ENCODE peak calls at places on chromosomes 1 and 21, in eight cellular contexts. A is progenitor cell of endocrine pancreas, P is HT1080, F is head of caudate nucleus, O is fibroblast of lung, S is HFF-Myc, L is fibroblast of pulmonary artery, X is KBM-7. U is an unnamed sample.

GRCh38 chr1:160675641-160676410 is 29.0 kb upstream of the SLAMF1 start:
- DNase-seq in A (peak), P (peak), L (peak), O (peak), F (peak), S (peak), X (peak), U (peak)

GRCh38 chr1:63000508-63000907 is 216.6 kb downstream of the ATG4C start:
- DNase-seq in X (no peak), A (no peak), F (no peak), P (no peak), O (no peak), L (no peak), S (no peak), U (no peak)

GRCh38 chr1:197944485-197944884 is 27.3 kb downstream of the LHX9 start:
- DNase-seq in X (no peak), L (no peak), O (no peak), F (no peak), P (no peak), A (no peak), S (no peak), U (no peak)

GRCh38 chr1:150364231-150365003 is 470 bp downstream of the RPRD2 start:
- DNase-seq in P (peak), S (no peak), O (peak), F (peak), X (peak), L (peak), A (peak), U (peak)

GRCh38 chr1:5745776-5746610 is 246.2 kb downstream of the NPHP4 start:
- DNase-seq in L (peak), A (peak), F (peak), S (no peak), P (peak), X (peak), O (peak), U (peak)

GRCh38 chr1:21673277-21673780 is 4.2 kb upstream of the RAP1GAP start:
- DNase-seq in L (peak), O (peak), S (peak), P (no peak), X (peak), A (no peak), F (no peak), U (no peak)

GRCh38 chr1:173405281-173405680 is 71.9 kb upstream of the PRDX6 start:
- DNase-seq in X (no peak), P (no peak), L (no peak), F (no peak), O (no peak), S (no peak), A (no peak), U (no peak)

GRCh38 chr1:167357305-167357704 is 136.6 kb downstream of the POU2F1 start:
- DNase-seq in S (no peak), P (no peak), O (no peak), X (no peak), L (no peak), F (no peak), A (no peak), U (no peak)

GRCh38 chr1:167373398-167373797 is 144.9 kb downstream of the CD247 start:
- DNase-seq in P (no peak), O (peak), X (no peak), F (no peak), S (no peak), A (no peak), L (peak), U (no peak)

GRCh38 chr21:42031816-42032215 is 21.7 kb upstream of the ZBTB21 start:
- DNase-seq in A (no peak), L (no peak), P (no peak), F (no peak), X (no peak), S (no peak), O (no peak), U (no peak)

GRCh38 chr1:202613571-202613970 is 96.7 kb downstream of the SYT2 start:
- DNase-seq in O (no peak), A (no peak), P (no peak), S (no peak), X (no peak), L (no peak), F (no peak), U (no peak)

GRCh38 chr1:214540324-214540723 is 11.1 kb downstream of the PTPN14 start:
- DNase-seq in A (no peak), P (no peak), F (no peak), L (no peak), O (no peak), S (no peak), X (no peak), U (no peak)

GRCh38 chr1:54611621-54612020 is 11.7 kb downstream of the FAM151A start:
- DNase-seq in X (no peak), O (no peak), A (no peak), S (no peak), F (no peak), P (no peak), L (no peak), U (no peak)

GRCh38 chr1:99306644-99307043 is 42.4 kb downstream of the PLPPR4 start:
- DNase-seq in P (no peak), O (no peak), S (no peak), X (no peak), F (no peak), L (no peak), A (no peak), U (no peak)

GRCh38 chr1:231929311-231929710 is 302.7 kb downstream of the DISC1 start:
- DNase-seq in F (no peak), O (peak), S (no peak), A (no peak), P (no peak), X (no peak), L (peak), U (no peak)

U was measured in neural crest cell.